ENCODE peak calls at places on chromosomes 13 and 19, in six cellular contexts. U, Q, E, Y, X and H are unnamed samples.

GRCh38 chr13:51590966-51591627 is 6.8 kb downstream of the WDFY2 start:
- DNase-seq in U (no peak), Q (no peak), E (no peak), Y (no peak), X (no peak), H (peak)

GRCh38 chr19:45782162-45782623 is at the start of gene DMPK:
- DNase-seq in U (no peak), Q (peak), E (no peak), Y (peak), X (no peak), H (no peak)

GRCh38 chr19:37718357-37718756 is 1.2 kb downstream of the ZNF607 start:
- DNase-seq in U (no peak), Q (no peak), E (no peak), Y (no peak), X (no peak), H (no peak)

GRCh38 chr19:290539-291521 is at the start of gene PLPP2:
- DNase-seq in U (no peak), Q (no peak), E (no peak), Y (no peak), X (no peak), H (peak)

GRCh38 chr19:41416194-41416674 is 10.9 kb downstream of the B3GNT8 start:
- DNase-seq in U (no peak), Q (no peak), E (no peak), Y (no peak), X (no peak), H (no peak)

GRCh38 chr13:112880976-112881540 is 88.0 kb upstream of the MCF2L start:
- DNase-seq in U (no peak), Q (no peak), E (no peak), Y (no peak), X (peak), H (no peak)

GRCh38 chr19:850221-850978 is 1.7 kb upstream of the ELANE start:
- DNase-seq in U (no peak), Q (peak), E (peak), Y (peak), X (peak), H (peak)

GRCh38 chr13:109764474-109765292 is 21.7 kb downstream of the IRS2 start:
- DNase-seq in U (no peak), Q (no peak), E (no peak), Y (no peak), X (no peak), H (peak)

GRCh38 chr13:103140001-103140671 is 73.9 kb upstream of the SLC10A2 start:
- DNase-seq in U (no peak), Q (no peak), E (no peak), Y (no peak), X (peak), H (peak)

GRCh38 chr19:52231154-52231565 is 38.2 kb upstream of the ZNF766 start:
- DNase-seq in U (no peak), Q (no peak), E (no peak), Y (no peak), X (no peak), H (peak)

GRCh38 chr13:60591348-60591747 is 194.3 kb downstream of the TDRD3 start:
- DNase-seq in U (no peak), Q (no peak), E (no peak), Y (no peak), X (no peak), H (no peak)

GRCh38 chr13:35349052-35349451 is 127.4 kb downstream of the MAB21L1 start:
- DNase-seq in U (no peak), Q (no peak), E (no peak), Y (no peak), X (no peak), H (no peak)

GRCh38 chr13:50941146-50941545 is 31.6 kb downstream of the RNASEH2B start:
- DNase-seq in U (no peak), Q (no peak), E (no peak), Y (no peak), X (no peak), H (no peak)

GRCh38 chr13:37349916-37350315 is 244.5 kb upstream of the CSNK1A1L start:
- DNase-seq in U (no peak), Q (no peak), E (no peak), Y (peak), X (no peak), H (no peak)

GRCh38 chr19:11460207-11460606 is 20.6 kb downstream of the ELAVL3 start:
- DNase-seq in U (no peak), Q (no peak), E (no peak), Y (no peak), X (no peak), H (no peak)

GRCh38 chr13:110338441-110339101 is 31.5 kb downstream of the COL4A2 start:
- DNase-seq in U (no peak), Q (peak), E (peak), Y (peak), X (no peak), H (peak)

GRCh38 chr19:53659292-53659691 is 27.5 kb downstream of the DPRX start:
- DNase-seq in U (no peak), Q (no peak), E (no peak), Y (peak), X (no peak), H (peak)

GRCh38 chr19:54266133-54266532 is 9.1 kb upstream of the LILRB5 start:
- DNase-seq in U (peak), Q (peak), E (peak), Y (peak), X (peak), H (peak)

GRCh38 chr13:59891053-59891452 is 272.7 kb downstream of the DIAPH3 start:
- DNase-seq in U (no peak), Q (no peak), E (no peak), Y (no peak), X (no peak), H (no peak)

GRCh38 chr13:19961484-19961883 is 3.0 kb downstream of the ZMYM2 start:
- DNase-seq in U (no peak), Q (no peak), E (no peak), Y (no peak), X (no peak), H (no peak)

GRCh38 chr13:100751826-100752225 is 77.2 kb upstream of the TMTC4 start:
- DNase-seq in U (no peak), Q (no peak), E (no peak), Y (no peak), X (peak), H (no peak)

GRCh38 chr13:76019421-76020044 is 383.4 kb downstream of the LMO7 start:
- DNase-seq in U (no peak), Q (peak), E (no peak), Y (peak), X (peak), H (no peak)

GRCh38 chr19:11138659-11139526 is 16.7 kb downstream of the SPC24 start:
- DNase-seq in U (no peak), Q (peak), E (peak), Y (peak), X (peak), H (peak)

GRCh38 chr13:93673885-93674284 is 447.3 kb downstream of the GPC6 start:
- DNase-seq in U (no peak), Q (no peak), E (no peak), Y (no peak), X (peak), H (no peak)

GRCh38 chr13:37526710-37527446 is 71.7 kb downstream of the POSTN start:
- DNase-seq in U (no peak), Q (no peak), E (no peak), Y (no peak), X (no peak), H (peak)

GRCh38 chr13:33015275-33015674 is 948 bp upstream of the KL start:
- DNase-seq in U (no peak), Q (no peak), E (no peak), Y (no peak), X (no peak), H (no peak)

GRCh38 chr13:40233731-40234195 is 432.7 kb downstream of the FOXO1 start:
- DNase-seq in U (no peak), Q (peak), E (no peak), Y (peak), X (no peak), H (no peak)

GRCh38 chr13:28440774-28441532 is 54.0 kb downstream of the FLT1 start:
- DNase-seq in U (no peak), Q (no peak), E (no peak), Y (peak), X (no peak), H (no peak)

GRCh38 chr19:6452223-6452614 is 7.4 kb downstream of the SLC25A23 start:
- DNase-seq in U (no peak), Q (no peak), E (no peak), Y (no peak), X (no peak), H (no peak)

GRCh38 chr19:45484273-45484945 is 12.4 kb downstream of the RTN2 start:
- DNase-seq in U (no peak), Q (no peak), E (no peak), Y (no peak), X (no peak), H (peak)

GRCh38 chr19:7788178-7788932 is 25.3 kb downstream of the CLEC4M start:
- DNase-seq in U (no peak), Q (no peak), E (no peak), Y (no peak), X (no peak), H (no peak)

GRCh38 chr13:25662516-25662915 is 290.7 kb downstream of the ATP8A2 start:
- DNase-seq in U (no peak), Q (no peak), E (no peak), Y (no peak), X (no peak), H (no peak)

GRCh38 chr13:113220141-113220598 is 10.8 kb downstream of the CUL4A start:
- DNase-seq in U (no peak), Q (no peak), E (no peak), Y (peak), X (peak), H (no peak)

GRCh38 chr19:5131031-5131865 is 162.3 kb downstream of the KDM4B start:
- DNase-seq in U (no peak), Q (no peak), E (no peak), Y (no peak), X (no peak), H (no peak)

GRCh38 chr19:51573331-51573730 is 2.2 kb downstream of the ZNF175 start:
- DNase-seq in U (no peak), Q (no peak), E (no peak), Y (no peak), X (no peak), H (no peak)

GRCh38 chr19:51511353-51511752 is 9.8 kb upstream of the SIGLEC12 start:
- DNase-seq in U (no peak), Q (no peak), E (no peak), Y (no peak), X (peak), H (no peak)

GRCh38 chr13:42047561-42048322 is 706 bp upstream of the DGKH start:
- DNase-seq in U (no peak), Q (peak), E (no peak), Y (peak), X (peak), H (peak)

GRCh38 chr13:109785141-109785891 is 1.1 kb downstream of the IRS2 start:
- DNase-seq in U (peak), Q (peak), E (no peak), Y (peak), X (peak), H (peak)

GRCh38 chr13:37736040-37736439 is 133.5 kb downstream of the TRPC4 start:
- DNase-seq in U (no peak), Q (no peak), E (no peak), Y (no peak), X (no peak), H (no peak)

DNA sequence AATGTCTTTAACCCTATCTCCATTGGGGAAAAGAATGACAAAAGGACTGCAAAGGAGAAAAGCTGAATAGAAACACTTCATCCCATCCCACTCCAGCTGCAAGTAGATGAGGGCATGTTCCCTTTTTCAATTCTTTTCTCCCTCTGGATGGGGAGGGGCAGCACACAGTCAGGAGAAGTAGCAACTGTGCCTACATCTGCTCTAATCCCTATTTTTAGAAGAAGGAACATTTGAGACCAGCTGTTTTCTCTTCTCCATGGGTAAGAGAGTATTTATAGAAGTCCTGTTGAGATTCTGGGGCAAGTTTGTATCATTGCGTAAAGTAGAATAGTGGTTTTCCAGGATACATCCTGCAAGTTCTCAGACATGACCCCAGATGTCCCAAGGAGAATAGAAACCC is 9.3 kb upstream of the GTF3A start:
- DNase-seq in U (no peak), Q (no peak), E (no peak), Y (no peak), X (no peak), H (no peak)
- H3K4me3 ChIP-seq in U (no peak), Q (no peak), E (no peak), Y (no peak), X (no peak), H (no peak)

DNA sequence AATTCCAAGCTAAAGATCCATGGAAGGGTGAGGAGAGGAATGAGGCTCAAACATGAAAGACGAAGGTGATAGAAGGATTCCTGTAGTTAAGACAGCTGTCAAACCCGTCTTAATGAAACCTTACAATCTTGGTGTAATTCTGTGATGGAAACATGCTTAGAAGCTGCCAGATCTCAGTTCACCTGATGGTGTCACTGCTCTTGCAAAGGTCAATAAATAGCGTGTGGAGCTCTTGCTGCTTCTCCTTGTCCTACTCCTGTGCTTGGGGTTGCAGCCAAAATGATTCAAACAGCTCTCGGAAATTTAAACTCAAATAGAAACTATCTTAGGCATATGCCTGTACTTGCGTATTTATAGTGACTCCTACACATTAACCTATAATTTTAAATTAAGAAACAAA is 1705.0 kb downstream of the OLFM4 start:
- DNase-seq in U (no peak), Q (no peak), E (no peak), Y (no peak), X (no peak), H (no peak)
- TF ChIP-seq CTCF in U (no peak), Q (no peak), E (no peak), Y (no peak), X (peak), H (no peak)

DNA sequence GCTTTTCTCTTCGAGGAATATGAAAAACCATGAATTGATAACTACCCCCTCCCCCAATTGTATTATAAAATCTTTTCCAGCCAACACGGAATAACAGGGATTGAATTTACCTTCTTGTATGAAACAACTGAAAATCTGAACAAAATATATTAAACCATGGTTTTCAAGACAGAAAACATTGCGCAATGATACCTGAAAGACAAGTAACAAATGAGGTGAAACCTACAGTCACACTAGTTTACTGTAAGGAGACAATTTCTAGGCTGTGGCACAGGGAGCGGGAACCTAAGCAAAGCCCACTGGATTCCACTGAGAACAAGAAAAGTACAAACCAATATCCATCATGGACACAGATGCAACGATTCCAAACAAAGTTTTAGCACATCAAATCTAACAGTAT is 53.4 kb downstream of the ZNF283 start:
- DNase-seq in U (no peak), Q (no peak), E (no peak), Y (no peak), X (no peak), H (no peak)
- H3K4me3 ChIP-seq in U (no peak), Q (no peak), E (no peak), Y (no peak), X (no peak), H (no peak)

DNA sequence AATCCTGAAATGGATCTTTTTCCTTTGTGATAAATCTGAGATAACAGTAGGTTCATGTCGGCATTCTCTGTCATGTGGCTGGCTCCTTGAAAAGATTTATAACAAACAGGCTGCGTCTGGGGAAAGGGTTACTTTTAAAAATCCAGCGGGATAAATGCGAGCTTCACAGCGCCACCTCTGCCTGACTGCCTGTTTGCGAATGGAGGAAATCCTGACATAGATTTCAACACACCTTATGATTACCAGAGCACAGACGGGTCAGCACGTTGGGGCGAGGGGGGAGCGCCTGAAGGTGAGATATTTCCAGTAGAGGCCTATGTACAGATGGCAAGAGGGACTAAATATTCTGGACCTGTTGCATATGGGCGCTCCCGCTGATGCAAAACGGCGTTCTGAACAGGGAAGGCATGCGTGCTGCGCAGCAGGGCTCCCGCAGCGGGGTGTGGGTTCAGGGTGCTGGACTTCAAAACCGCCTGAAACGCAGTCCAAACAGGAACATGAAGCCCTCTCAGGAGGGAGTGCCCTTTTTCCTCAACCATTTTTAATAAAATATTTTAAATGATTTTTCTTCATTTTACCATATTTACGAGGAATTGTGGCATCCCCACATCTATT is 445.3 kb upstream of the SGCG start:
- DNase-seq in U (no peak), Q (no peak), E (no peak), Y (peak), X (no peak), H (no peak)
- TF ChIP-seq CTCF in U (no peak), Q (peak), E (no peak), Y (no peak), X (no peak), H (no peak)

GRCh38 chr19:12769689-12770088 is 5.7 kb downstream of the HOOK2 start:
- DNase-seq in U (no peak), Q (no peak), E (no peak), Y (no peak), X (peak), H (no peak)
- H3K4me3 ChIP-seq in U (no peak), Q (no peak), E (no peak), Y (no peak), X (no peak), H (no peak)

DNA sequence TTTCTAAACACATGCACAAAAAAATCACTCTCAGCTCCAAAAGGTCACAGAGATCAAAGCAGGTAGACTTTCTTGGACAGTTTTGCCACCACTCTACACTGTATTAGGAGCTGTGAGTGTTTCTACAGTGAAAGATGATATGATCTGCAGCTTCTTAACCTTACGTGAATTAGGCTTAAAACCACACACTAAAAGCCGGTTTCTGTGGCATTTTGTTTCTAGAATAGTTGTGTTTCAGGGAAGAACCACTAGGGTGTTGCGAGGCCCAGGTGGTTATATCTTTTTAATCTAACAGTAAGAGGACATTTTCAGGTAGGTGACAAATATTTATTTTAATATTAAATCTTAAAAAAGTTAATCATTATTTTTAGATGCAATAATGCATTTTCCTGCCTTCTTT is 216.4 kb downstream of the KLF5 start:
- DNase-seq in U (no peak), Q (no peak), E (no peak), Y (no peak), X (no peak), H (no peak)
- TF ChIP-seq CTCF in U (no peak), Q (no peak), E (no peak), Y (no peak), X (no peak), H (no peak)

GRCh38 chr19:3890590-3890989 is 10.1 kb downstream of the ATCAY start:
- DNase-seq in U (no peak), Q (no peak), E (no peak), Y (no peak), X (no peak), H (no peak)
- H3K4me3 ChIP-seq in U (no peak), Q (no peak), E (no peak), Y (no peak), X (no peak), H (no peak)